ENCODE peak calls at places on chromosomes 16 and 17, in eight cellular contexts. I, V, Q, D, R, Z, A and S are unnamed samples.

GRCh38 chr16:61042736-61043135 is 993.5 kb downstream of the CDH8 start:
- DNase-seq in I (no peak), V (no peak), Q (no peak), D (no peak), R (no peak), Z (no peak), A (no peak), S (no peak)

GRCh38 chr17:8056232-8056975 is 17.5 kb downstream of the ALOX15B start:
- DNase-seq in I (no peak), V (no peak), Q (peak), D (no peak), R (no peak), Z (peak), A (peak), S (peak)

GRCh38 chr17:82931696-82932060 is 91.9 kb upstream of the ZNF750 start:
- DNase-seq in I (peak), V (peak), Q (no peak), D (no peak), R (peak), Z (peak), A (peak), S (peak)

GRCh38 chr16:81975637-81976036 is 35.6 kb downstream of the SDR42E1 start:
- DNase-seq in I (no peak), V (no peak), Q (no peak), D (no peak), R (no peak), Z (no peak), A (no peak), S (no peak)

GRCh38 chr16:11633113-11633512 is 35.1 kb upstream of the SNN start:
- DNase-seq in I (no peak), V (no peak), Q (no peak), D (no peak), R (no peak), Z (no peak), A (no peak), S (no peak)

GRCh38 chr16:17448640-17449638 is 21.8 kb downstream of the XYLT1 start:
- DNase-seq in I (no peak), V (no peak), Q (no peak), D (no peak), R (no peak), Z (no peak), A (no peak), S (no peak)

GRCh38 chr17:39555368-39555767 is 52.4 kb downstream of the NEUROD2 start:
- DNase-seq in I (no peak), V (no peak), Q (no peak), D (no peak), R (no peak), Z (no peak), A (no peak), S (no peak)

GRCh38 chr17:77528516-77529327 is 388.0 kb downstream of the SEC14L1 start:
- DNase-seq in I (no peak), V (no peak), Q (no peak), D (no peak), R (no peak), Z (no peak), A (no peak), S (no peak)

GRCh38 chr17:67993998-67994361 is 2.3 kb downstream of the C17orf58 start:
- DNase-seq in I (no peak), V (no peak), Q (no peak), D (no peak), R (no peak), Z (peak), A (no peak), S (no peak)

GRCh38 chr17:29891131-29891530 is 38.9 kb downstream of the SSH2 start:
- DNase-seq in I (no peak), V (no peak), Q (no peak), D (no peak), R (no peak), Z (no peak), A (no peak), S (no peak)

GRCh38 chr17:68771867-68772515 is 170.8 kb upstream of the FAM20A start:
- DNase-seq in I (peak), V (no peak), Q (no peak), D (no peak), R (peak), Z (peak), A (peak), S (no peak)

GRCh38 chr16:59633996-59634579 is 900.0 kb upstream of the GOT2 start:
- DNase-seq in I (no peak), V (no peak), Q (no peak), D (no peak), R (peak), Z (peak), A (no peak), S (no peak)

GRCh38 chr16:68993885-68994284 is 111.6 kb upstream of the HAS3 start:
- DNase-seq in I (peak), V (no peak), Q (no peak), D (no peak), R (peak), Z (peak), A (no peak), S (no peak)

GRCh38 chr16:12229759-12230594 is 253.4 kb downstream of the SNX29 start:
- DNase-seq in I (peak), V (no peak), Q (peak), D (no peak), R (peak), Z (no peak), A (no peak), S (peak)

GRCh38 chr17:36601303-36602029 is at the start of gene MRM1:
- DNase-seq in I (peak), V (peak), Q (peak), D (peak), R (peak), Z (peak), A (peak), S (peak)
- TF ChIP-seq CTCF in I (no peak), V (no peak), Q (peak), D (no peak), R (peak), Z (peak), A (no peak), S (no peak)

GRCh38 chr16:1677339-1677738 is 740 bp upstream of the JPT2 start:
- DNase-seq in I (no peak), V (no peak), Q (no peak), D (no peak), R (no peak), Z (no peak), A (no peak), S (no peak)

GRCh38 chr16:1680361-1680760 is 2.3 kb downstream of the JPT2 start:
- DNase-seq in I (no peak), V (no peak), Q (no peak), D (no peak), R (no peak), Z (no peak), A (no peak), S (no peak)

GRCh38 chr16:1676661-1677060 is 1.4 kb upstream of the JPT2 start:
- DNase-seq in I (no peak), V (no peak), Q (no peak), D (no peak), R (no peak), Z (no peak), A (no peak), S (no peak)

GRCh38 chr16:1677942-1678499 is at the start of gene JPT2:
- DNase-seq in I (peak), V (peak), Q (peak), D (peak), R (peak), Z (peak), A (peak), S (peak)

GRCh38 chr16:1678500-1679098 is 520 bp downstream of the JPT2 start:
- DNase-seq in I (no peak), V (peak), Q (no peak), D (no peak), R (no peak), Z (peak), A (peak), S (peak)
- TF ChIP-seq CTCF in I (no peak), V (no peak), Q (peak), D (no peak), R (no peak), Z (no peak), A (no peak), S (no peak)

GRCh38 chr17:902463-902862 is 77.1 kb downstream of the NXN start:
- DNase-seq in I (no peak), V (no peak), Q (no peak), D (no peak), R (no peak), Z (no peak), A (no peak), S (no peak)
- TF ChIP-seq CTCF in I (no peak), V (no peak), Q (no peak), D (no peak), R (no peak), Z (no peak), A (no peak), S (no peak)

GRCh38 chr17:56925088-56925487 is 11.2 kb upstream of the TRIM25 start:
- DNase-seq in I (no peak), V (no peak), Q (no peak), D (no peak), R (no peak), Z (no peak), A (no peak), S (no peak)
- TF ChIP-seq CTCF in I (no peak), V (no peak), Q (no peak), D (no peak), R (no peak), Z (no peak), A (no peak), S (no peak)